ENCODE peak calls at places on chromosomes 11 and 22, in nine cellular contexts. T is A549, M is amygdala, X is nephron progenitor cell, Z is HT1080, E is uterus, U is NCI-H2081, G is AG09309, R is OCI-LY7. F is an unnamed sample.
A peak's percentile ranks its signal among the peaks of the same experiment; 100 is the strongest.

GRCh38 chr11:66879583-66879982 is 22.7 kb downstream of the LRFN4 start:
- DNase-seq in U (no peak), X (no peak), G (no peak), Z (no peak), M (no peak), R (no peak), T (no peak), E (no peak), F (no peak)

GRCh38 chr11:59667812-59668187 is 1.0 kb downstream of the PATL1 start:
- DNase-seq in X (no peak), T (no peak), U (no peak), Z (no peak), M (no peak), R (no peak), E (no peak), G (no peak), F (no peak)

GRCh38 chr11:57438345-57439280 is 11.7 kb upstream of the SLC43A3 start:
- DNase-seq in M (no peak), R (no peak), X (no peak), Z (no peak), E (no peak), T (no peak), G (no peak), U (no peak), F (no peak)

GRCh38 chr11:4699697-4700435 is 2.2 kb upstream of the OR51E2 start:
- DNase-seq in M (no peak), R (no peak), T (no peak), X (no peak), G (no peak), Z (no peak), E (no peak), U (no peak), F (no peak)

GRCh38 chr11:114086394-114086793 is 26.9 kb downstream of the ZBTB16 start:
- DNase-seq in Z (no peak), U (no peak), T (no peak), M (no peak), R (no peak), X (no peak), G (no peak), E (no peak), F (no peak)

GRCh38 chr11:36373040-36374010 is 77.2 kb downstream of the PRR5L start:
- DNase-seq in E (no peak), U (no peak), M (no peak), X (no peak), T (no peak), Z (no peak), R (no peak), G (no peak), F (no peak)

GRCh38 chr11:86978756-86979608 is 23.8 kb upstream of the FZD4 start:
- DNase-seq in X (no peak), E (no peak), T (peak; percentile 38), M (no peak), U (peak; percentile 28), G (no peak), R (peak; percentile 54), Z (peak; percentile 24), F (no peak)

GRCh38 chr22:35399678-35400334 is at the start of gene MCM5:
- DNase-seq in X (peak; percentile 94), M (peak; percentile 96), Z (peak; percentile 96), G (peak; percentile 83), T (peak; percentile 94), U (peak; percentile 95), E (peak; percentile 96), R (peak; percentile 99), F (peak; percentile 98)

GRCh38 chr22:44678245-44678979 is 23.6 kb upstream of the PRR5 start:
- DNase-seq in E (no peak), M (no peak), Z (no peak), R (no peak), G (no peak), X (no peak), U (no peak), T (no peak), F (no peak)

F was measured in frontal cortex.